ENCODE peak calls at places on chromosomes 2 and 18, in seven cellular contexts. X is keratinocyte, D is AG04449, L is tibial nerve, U is BE2C, V is brain microvascular endothelial cell, S is left ventricle myocardium inferior. B is an unnamed sample.

GRCh38 chr2:191247381-191248057 is 2.3 kb downstream of the MYO1B start:
- DNase-seq in X (peak), D (peak), L (no peak), U (peak), V (peak), S (no peak), B (peak)

GRCh38 chr2:70978388-70979357 is at the start of gene ANKRD53:
- DNase-seq in X (no peak), D (no peak), L (peak), U (no peak), V (no peak), S (peak), B (no peak)

GRCh38 chr18:59706499-59706898 is 9.3 kb upstream of the CCBE1 start:
- DNase-seq in X (no peak), D (no peak), L (no peak), U (no peak), V (no peak), S (no peak), B (no peak)

GRCh38 chr2:45009928-45010705 is 865 bp upstream of the SIX2 start:
- DNase-seq in X (no peak), D (no peak), L (peak), U (peak), V (peak), S (peak), B (no peak)

GRCh38 chr2:218289639-218290315 is 2.5 kb downstream of the TMBIM1 start:
- DNase-seq in X (no peak), D (no peak), L (peak), U (no peak), V (no peak), S (no peak), B (no peak)

GRCh38 chr2:111704246-111704645 is 179.7 kb downstream of the ANAPC1 start:
- DNase-seq in X (no peak), D (no peak), L (no peak), U (no peak), V (peak), S (no peak), B (no peak)

GRCh38 chr2:136116111-136116812 is 1.7 kb downstream of the CXCR4 start:
- DNase-seq in X (no peak), D (no peak), L (peak), U (no peak), V (no peak), S (peak), B (no peak)

GRCh38 chr2:152396763-152397162 is 61.8 kb downstream of the FMNL2 start:
- DNase-seq in X (no peak), D (no peak), L (no peak), U (no peak), V (no peak), S (no peak), B (no peak)

GRCh38 chr18:44564922-44565321 is 115.8 kb upstream of the SETBP1 start:
- DNase-seq in X (no peak), D (peak), L (no peak), U (no peak), V (peak), S (no peak), B (peak)

GRCh38 chr2:177161741-177162440 is 50.7 kb upstream of the HNRNPA3 start:
- DNase-seq in X (no peak), D (no peak), L (peak), U (no peak), V (peak), S (no peak), B (no peak)

GRCh38 chr2:150204449-150204848 is 283.0 kb downstream of the RND3 start:
- DNase-seq in X (no peak), D (peak), L (no peak), U (no peak), V (peak), S (no peak), B (peak)

GRCh38 chr18:48991299-48992055 is 40.7 kb upstream of the SMAD7 start:
- DNase-seq in X (no peak), D (no peak), L (no peak), U (no peak), V (no peak), S (no peak), B (no peak)

GRCh38 chr18:10089881-10090280 is 176.1 kb downstream of the VAPA start:
- DNase-seq in X (no peak), D (no peak), L (no peak), U (no peak), V (no peak), S (no peak), B (no peak)

GRCh38 chr2:179850188-179850587 is 11.2 kb downstream of the ZNF385B start:
- DNase-seq in X (no peak), D (peak), L (no peak), U (no peak), V (peak), S (no peak), B (peak)

GRCh38 chr2:14601070-14601770 is 31.3 kb upstream of the LRATD1 start:
- DNase-seq in X (peak), D (no peak), L (no peak), U (no peak), V (no peak), S (no peak), B (no peak)

GRCh38 chr2:68766378-68766845 is 31.8 kb downstream of the ARHGAP25 start:
- DNase-seq in X (no peak), D (no peak), L (peak), U (no peak), V (peak), S (peak), B (no peak)

GRCh38 chr2:9309147-9309546 is 102.5 kb downstream of the ASAP2 start:
- DNase-seq in X (no peak), D (no peak), L (no peak), U (no peak), V (no peak), S (no peak), B (no peak)

GRCh38 chr2:195559431-195559914 is 97.6 kb upstream of the SLC39A10 start:
- DNase-seq in X (no peak), D (peak), L (no peak), U (no peak), V (peak), S (no peak), B (peak)

GRCh38 chr2:217945530-217945929 is 57.3 kb downstream of the TNS1 start:
- DNase-seq in X (no peak), D (no peak), L (no peak), U (no peak), V (no peak), S (no peak), B (no peak)

GRCh38 chr2:12883911-12884310 is 167.2 kb downstream of the TRIB2 start:
- DNase-seq in X (no peak), D (no peak), L (no peak), U (no peak), V (peak), S (no peak), B (no peak)

GRCh38 chr18:23141022-23141999 is 6.0 kb downstream of the CABLES1 start:
- DNase-seq in X (no peak), D (no peak), L (peak), U (peak), V (no peak), S (peak), B (no peak)

GRCh38 chr18:32420084-32420483 is 50.6 kb downstream of the GAREM1 start:
- DNase-seq in X (no peak), D (no peak), L (no peak), U (no peak), V (no peak), S (no peak), B (no peak)

GRCh38 chr2:217956895-217957457 is 45.8 kb downstream of the TNS1 start:
- DNase-seq in X (no peak), D (no peak), L (no peak), U (peak), V (no peak), S (peak), B (no peak)

GRCh38 chr18:54202851-54203250 is 21.6 kb downstream of the MBD2 start:
- DNase-seq in X (no peak), D (no peak), L (no peak), U (no peak), V (no peak), S (no peak), B (no peak)

GRCh38 chr18:23626451-23627279 is 36.0 kb downstream of the ANKRD29 start:
- DNase-seq in X (no peak), D (no peak), L (no peak), U (no peak), V (peak), S (no peak), B (no peak)

GRCh38 chr2:64524604-64525322 is 635 bp downstream of the AFTPH start:
- DNase-seq in X (no peak), D (no peak), L (no peak), U (peak), V (no peak), S (no peak), B (no peak)

GRCh38 chr2:168201211-168201610 is 46.2 kb downstream of the STK39 start:
- DNase-seq in X (no peak), D (no peak), L (no peak), U (no peak), V (no peak), S (no peak), B (no peak)

GRCh38 chr2:46984642-46985476 is 69.3 kb upstream of the MCFD2 start:
- DNase-seq in X (peak), D (peak), L (peak), U (no peak), V (peak), S (peak), B (peak)

GRCh38 chr2:9630001-9630749 is 622 bp downstream of the YWHAQ start:
- DNase-seq in X (no peak), D (no peak), L (peak), U (peak), V (peak), S (peak), B (no peak)

GRCh38 chr2:121907905-121908304 is 152.5 kb downstream of the TSN start:
- DNase-seq in X (no peak), D (no peak), L (no peak), U (peak), V (no peak), S (no peak), B (no peak)

GRCh38 chr2:118062048-118062447 is 26.2 kb upstream of the INSIG2 start:
- DNase-seq in X (no peak), D (no peak), L (no peak), U (no peak), V (no peak), S (no peak), B (peak)

GRCh38 chr18:3794537-3795348 is 344.8 kb downstream of the TGIF1 start:
- DNase-seq in X (peak), D (peak), L (peak), U (no peak), V (peak), S (no peak), B (peak)

GRCh38 chr2:21404137-21404536 is 280.4 kb downstream of the TDRD15 start:
- DNase-seq in X (no peak), D (no peak), L (no peak), U (no peak), V (no peak), S (no peak), B (no peak)

GRCh38 chr2:170362895-170363582 is 185.1 kb downstream of the MYO3B start:
- DNase-seq in X (no peak), D (no peak), L (peak), U (no peak), V (peak), S (no peak), B (no peak)

GRCh38 chr18:35490894-35491688 is 6.7 kb downstream of the INO80C start:
- DNase-seq in X (no peak), D (no peak), L (no peak), U (no peak), V (no peak), S (no peak), B (no peak)

GRCh38 chr18:23872701-23873550 is 141.6 kb upstream of the TTC39C start:
- DNase-seq in X (peak), D (no peak), L (no peak), U (no peak), V (no peak), S (no peak), B (no peak)

GRCh38 chr2:75716406-75716805 is 5.7 kb upstream of the GCFC2 start:
- DNase-seq in X (no peak), D (no peak), L (no peak), U (no peak), V (no peak), S (no peak), B (no peak)

GRCh38 chr2:124328397-124328796 is 303.3 kb downstream of the CNTNAP5 start:
- DNase-seq in X (no peak), D (no peak), L (no peak), U (no peak), V (no peak), S (no peak), B (no peak)

GRCh38 chr2:124323321-124323720 is 298.2 kb downstream of the CNTNAP5 start:
- DNase-seq in X (no peak), D (no peak), L (no peak), U (no peak), V (no peak), S (no peak), B (no peak)

GRCh38 chr2:124327293-124327692 is 302.2 kb downstream of the CNTNAP5 start:
- DNase-seq in X (no peak), D (no peak), L (no peak), U (no peak), V (no peak), S (no peak), B (no peak)

GRCh38 chr2:124320072-124320471 is 295.0 kb downstream of the CNTNAP5 start:
- DNase-seq in X (no peak), D (no peak), L (no peak), U (no peak), V (no peak), S (no peak), B (no peak)

DNA sequence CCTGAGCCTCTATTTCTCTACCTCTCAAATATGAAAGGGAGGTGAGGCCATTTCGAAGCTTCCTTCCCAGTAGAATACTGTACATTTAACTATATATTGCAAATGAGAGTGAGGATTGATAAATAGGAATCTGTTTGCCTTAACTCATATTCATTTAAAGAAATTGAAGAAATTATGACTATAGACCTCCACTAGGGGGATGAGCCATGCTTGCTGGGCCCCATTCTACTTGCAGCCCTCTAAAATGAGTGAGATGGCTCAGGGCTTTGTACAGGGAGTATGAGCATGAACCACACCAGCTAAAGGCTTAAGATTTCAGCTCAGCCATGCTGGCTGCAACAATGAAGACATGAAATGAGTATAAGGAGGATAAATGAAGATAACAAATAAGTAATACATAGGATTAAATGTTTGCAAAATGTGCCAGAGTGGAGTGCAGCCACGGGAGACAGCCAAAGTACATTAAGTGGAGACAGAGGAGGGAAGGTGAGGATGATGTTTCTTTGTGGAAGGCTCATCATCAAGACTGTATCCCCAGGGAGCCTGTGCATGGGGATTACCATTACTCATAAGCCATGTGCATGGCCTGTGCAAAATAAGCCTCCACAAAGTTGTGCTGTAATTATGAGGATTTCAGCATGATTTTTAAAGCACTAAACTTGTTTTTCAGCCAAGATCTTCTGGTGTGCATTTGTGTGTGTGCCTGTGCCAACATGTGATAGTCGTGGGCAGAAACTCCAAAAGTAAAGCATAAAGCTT is 300.8 kb downstream of the CNTNAP5 start:
- DNase-seq in X (no peak), D (no peak), L (no peak), U (no peak), V (no peak), S (no peak), B (no peak)
- TF ChIP-seq CTCF in X (no peak), D (no peak), L (no peak), U (peak), V (peak), S (no peak), B (peak)

GRCh38 chr2:33168973-33169372 is 222.2 kb downstream of the LTBP1 start:
- DNase-seq in X (no peak), D (no peak), L (no peak), U (no peak), V (no peak), S (no peak), B (no peak)

GRCh38 chr2:33168425-33168824 is 221.7 kb downstream of the LTBP1 start:
- DNase-seq in X (no peak), D (no peak), L (no peak), U (no peak), V (no peak), S (no peak), B (no peak)

GRCh38 chr2:33167655-33168245 is 221.0 kb downstream of the LTBP1 start:
- DNase-seq in X (no peak), D (no peak), L (no peak), U (no peak), V (no peak), S (no peak), B (no peak)

GRCh38 chr2:33166287-33166881 is 219.6 kb downstream of the LTBP1 start:
- DNase-seq in X (no peak), D (peak), L (no peak), U (no peak), V (no peak), S (no peak), B (peak)
- H3K4me3 ChIP-seq in X (no peak), D (no peak), L (no peak), U (no peak), V (no peak), S (no peak), B (no peak)

GRCh38 chr2:25336446-25336845 is 5.3 kb downstream of the DNMT3A start:
- DNase-seq in X (no peak), D (no peak), L (no peak), U (no peak), V (no peak), S (no peak), B (no peak)
- TF ChIP-seq CTCF in X (no peak), D (no peak), L (no peak), U (no peak), V (no peak), S (no peak), B (no peak)

DNA sequence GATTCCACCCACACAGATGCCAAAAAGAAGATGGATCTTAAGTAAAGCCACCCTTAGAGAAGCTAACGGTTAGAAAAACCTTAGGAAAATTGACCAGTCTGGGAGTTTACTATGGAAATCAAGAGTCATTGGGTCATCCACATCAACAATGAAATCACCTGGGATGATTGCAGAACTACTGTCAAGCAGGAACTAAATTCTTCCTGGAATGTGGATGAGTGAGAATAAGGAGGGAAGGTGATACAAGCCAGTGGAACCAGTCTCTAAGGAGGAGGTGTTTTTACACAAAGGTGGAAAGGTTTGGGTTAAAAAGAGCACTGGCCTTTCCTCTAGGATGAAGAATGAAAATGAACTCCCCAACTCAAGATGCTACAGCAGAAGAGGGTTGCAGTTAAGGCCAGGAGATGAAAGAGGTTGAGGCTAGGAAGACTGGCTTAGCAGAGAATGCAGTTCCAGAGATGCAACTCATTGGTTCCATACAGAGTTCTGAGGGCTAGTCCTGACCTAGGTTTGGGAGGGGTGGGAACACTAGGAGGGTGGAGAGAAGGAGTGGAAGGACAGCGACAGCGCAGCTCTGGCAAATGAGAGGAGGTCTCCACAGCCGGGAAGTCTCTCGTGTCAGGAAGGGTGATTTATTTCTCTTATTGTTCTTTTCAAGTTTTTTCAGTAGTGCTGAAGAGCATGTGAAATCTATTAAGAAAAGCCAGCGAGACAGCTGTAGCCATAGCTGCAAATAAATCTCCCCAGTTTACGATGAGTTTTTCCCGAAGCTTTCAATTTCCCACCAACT is 27.7 kb upstream of the KDM3A start:
- DNase-seq in X (no peak), D (no peak), L (no peak), U (no peak), V (no peak), S (no peak), B (no peak)
- H3K4me3 ChIP-seq in X (no peak), D (no peak), L (no peak), U (no peak), V (no peak), S (peak), B (no peak)

GRCh38 chr2:234433201-234433600 is 63.7 kb downstream of the ARL4C start:
- DNase-seq in X (no peak), D (no peak), L (no peak), U (no peak), V (no peak), S (no peak), B (no peak)
- TF ChIP-seq CTCF in X (no peak), D (no peak), L (no peak), U (no peak), V (peak), S (no peak), B (no peak)